ENCODE peak calls at places on chromosomes 12 and 14, in seven cellular contexts. N is left ventricle myocardium inferior; W is left lung; Y is IMR-90; R is adrenal gland; X is Peyer's patch; D is CD8-positive, alpha-beta T cell. V is an unnamed sample.
A peak's percentile ranks its signal among the peaks of the same experiment; 100 is the strongest.

GRCh38 chr14:94162466-94162865 is 11.7 kb upstream of the PPP4R4 start:
- DNase-seq in R (no peak), N (no peak), X (no peak), W (no peak), Y (no peak), D (no peak), V (no peak)

GRCh38 chr12:42759622-42760273 is 170.2 kb upstream of the PRICKLE1 start:
- DNase-seq in X (no peak), W (peak; percentile 40), N (peak; percentile 71), R (peak; percentile 15), Y (peak; percentile 77), D (no peak), V (no peak)

GRCh38 chr14:58830121-58830520 is 192.4 kb downstream of the DACT1 start:
- DNase-seq in R (no peak), N (no peak), D (no peak), Y (no peak), X (no peak), W (no peak), V (no peak)

GRCh38 chr12:123001467-123001866 is 21.0 kb downstream of the ARL6IP4 start:
- DNase-seq in Y (no peak), X (no peak), W (no peak), R (no peak), N (no peak), D (no peak), V (no peak)

GRCh38 chr14:44453433-44454171 is 53.5 kb downstream of the FSCB start:
- DNase-seq in N (no peak), Y (no peak), X (no peak), R (no peak), W (no peak), D (no peak), V (no peak)

GRCh38 chr12:53981652-53982565 is 3.0 kb upstream of the HOXC10 start:
- DNase-seq in N (no peak), X (no peak), Y (no peak), W (no peak), D (no peak), R (no peak), V (peak; percentile 68)

GRCh38 chr12:29907486-29907885 is 123.7 kb upstream of the TMTC1 start:
- DNase-seq in X (no peak), N (no peak), Y (no peak), W (no peak), D (no peak), R (no peak), V (no peak)

GRCh38 chr12:106757623-106758348 is 16.7 kb upstream of the RIC8B start:
- DNase-seq in X (no peak), Y (no peak), D (no peak), R (no peak), N (no peak), W (no peak), V (no peak)

GRCh38 chr14:74599201-74599809 is 12.7 kb downstream of the LTBP2 start:
- DNase-seq in R (no peak), X (no peak), N (no peak), Y (peak; percentile 73), D (no peak), W (no peak), V (no peak)

GRCh38 chr12:47817272-47818006 is 2.3 kb downstream of the HDAC7 start:
- DNase-seq in N (no peak), W (no peak), D (no peak), Y (no peak), R (no peak), X (no peak), V (peak; percentile 73)

GRCh38 chr12:39490500-39491276 is 47.8 kb upstream of the KIF21A start:
- DNase-seq in N (no peak), W (no peak), Y (no peak), D (no peak), R (no peak), X (no peak), V (no peak)

GRCh38 chr12:21438643-21439042 is 1.2 kb downstream of the PYROXD1 start:
- DNase-seq in N (no peak), Y (peak; percentile 12), X (no peak), D (no peak), W (no peak), R (no peak), V (no peak)
- H3K27ac ChIP-seq in N (peak overlapping the region; percentile 90), Y (no peak overlapping the region), X (no peak overlapping the region), D (peak overlapping the region; percentile 86), W (no peak overlapping the region), R (no peak overlapping the region), V (no peak overlapping the region)

GRCh38 chr14:24427537-24428508 is 1.6 kb downstream of the CBLN3 start:
- DNase-seq in W (no peak), N (no peak), R (peak; percentile 26), Y (no peak), D (no peak), X (no peak), V (no peak)

GRCh38 chr14:24428628-24429394 is 657 bp downstream of the CBLN3 start:
- DNase-seq in R (peak; percentile 29), X (no peak), W (no peak), Y (no peak), N (no peak), D (no peak), V (no peak)

GRCh38 chr14:24430682-24431568 is 1.2 kb downstream of the KHNYN start:
- DNase-seq in N (no peak), W (peak; percentile 70), Y (peak; percentile 59), X (peak; percentile 47), R (peak; percentile 65), D (peak; percentile 57), V (no peak)

GRCh38 chr14:24430143-24430681 is 458 bp downstream of the KHNYN start:
- DNase-seq in X (peak; percentile 48), N (peak; percentile 87), D (peak; percentile 51), Y (peak; percentile 66), W (peak; percentile 83), R (peak; percentile 83), V (peak; percentile 93)

GRCh38 chr14:24429395-24430142 is at the start of the genes CBLN3 and KHNYN:
- DNase-seq in R (peak; percentile 90), W (peak; percentile 94), Y (peak; percentile 92), N (peak; percentile 93), X (peak; percentile 87), D (peak; percentile 86), V (peak; percentile 94)
- TF ChIP-seq CTCF in R (no peak), W (no peak), Y (no peak), N (no peak), X (no peak), D (no peak), V (no peak)

GRCh38 chr14:105059917-105060565 is 5.2 kb downstream of the GPR132 start:
- DNase-seq in D (no peak), R (no peak), W (no peak), X (no peak), Y (no peak), N (no peak), V (no peak)

GRCh38 chr14:105060751-105061427 is 4.3 kb downstream of the GPR132 start:
- DNase-seq in W (peak; percentile 69), D (peak; percentile 56), N (peak; percentile 55), X (peak; percentile 83), R (no peak), Y (no peak), V (peak; percentile 50)

GRCh38 chr14:105063041-105063440 is 2.2 kb downstream of the GPR132 start:
- DNase-seq in Y (no peak), R (no peak), X (no peak), N (no peak), W (no peak), D (no peak), V (no peak)

GRCh38 chr14:105062048-105062433 is 3.2 kb downstream of the GPR132 start:
- DNase-seq in X (no peak), Y (no peak), N (no peak), R (no peak), D (no peak), W (no peak), V (no peak)

GRCh38 chr14:105061428-105062047 is 3.7 kb downstream of the GPR132 start:
- DNase-seq in N (peak; percentile 70), X (peak; percentile 79), D (peak; percentile 53), W (no peak), Y (no peak), R (no peak), V (peak; percentile 44)
- H3K27ac ChIP-seq in N (peak overlapping the region; percentile 92), X (peak overlapping the region; percentile 95), D (peak overlapping the region; percentile 97), W (peak overlapping the region; percentile 76), Y (no peak overlapping the region), R (no peak overlapping the region), V (no peak overlapping the region)

DNA sequence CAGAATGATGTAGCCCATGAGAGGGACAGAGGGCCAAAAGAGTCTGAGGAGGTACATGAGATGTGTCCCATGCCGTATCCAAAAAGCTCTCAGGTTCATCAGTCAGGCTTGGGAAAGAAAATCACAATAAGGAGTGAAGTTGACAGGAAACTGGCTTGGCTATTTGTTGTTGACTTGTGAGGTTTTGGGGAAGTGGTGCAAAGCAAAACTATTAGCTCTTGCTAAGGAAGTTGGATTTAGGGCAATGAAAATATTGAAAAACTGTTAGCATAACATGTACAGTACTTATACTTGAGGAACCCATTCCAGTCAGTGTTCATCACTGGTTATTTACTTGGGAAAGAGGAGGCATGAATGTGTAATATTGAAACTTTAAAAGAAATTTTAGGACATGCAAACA is 145.9 kb downstream of the DUSP6 start:
- DNase-seq in D (no peak), X (no peak), Y (no peak), N (no peak), R (no peak), W (no peak), V (no peak)
- TF ChIP-seq CTCF in D (no peak), X (no peak), Y (no peak), N (no peak), R (no peak), W (no peak), V (no peak)

DNA sequence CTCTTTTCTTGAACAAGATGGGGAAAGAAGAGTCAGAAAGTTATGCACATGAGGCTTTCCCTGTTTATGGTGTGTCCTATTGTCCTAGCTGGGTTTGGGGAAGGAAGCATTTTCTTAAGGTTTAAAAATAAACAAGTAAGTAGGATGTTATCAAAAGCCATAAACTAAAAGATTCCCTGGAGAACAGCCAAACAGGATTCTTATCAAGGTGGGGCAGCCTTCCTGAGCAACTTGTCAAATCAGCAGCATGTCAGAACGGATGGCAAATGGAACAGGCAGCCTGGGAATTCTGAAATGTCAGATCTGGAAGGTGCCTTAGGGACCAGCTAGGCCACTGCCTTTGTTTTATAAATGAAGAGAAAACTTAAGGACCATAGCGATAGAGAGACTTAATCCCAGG is 152.2 kb upstream of the RGS6 start:
- DNase-seq in N (no peak), Y (no peak), X (no peak), R (no peak), D (no peak), W (no peak), V (no peak)
- H3K27ac ChIP-seq in N (peak overlapping the region; percentile 68), Y (no peak overlapping the region), X (no peak overlapping the region), R (no peak overlapping the region), D (no peak overlapping the region), W (peak overlapping the region; percentile 14), V (no peak overlapping the region)